ENCODE peak calls at places on chromosome 22, in five cellular contexts. H, F, S, W and A are unnamed samples.

GRCh38 chr22:39723899-39724351 is 153.4 kb downstream of the CACNA1I start:
- DNase-seq in S (no peak), H (no peak), F (no peak), W (no peak), A (peak; percentile 31)

GRCh38 chr22:38751422-38752346 is 4.1 kb downstream of the SUN2 start:
- DNase-seq in F (no peak), H (no peak), W (no peak), S (peak; percentile 58), A (peak; percentile 84)

GRCh38 chr22:38239101-38239761 is 33.6 kb downstream of the TMEM184B start:
- DNase-seq in H (no peak), F (no peak), W (no peak), S (no peak), A (peak; percentile 91)

GRCh38 chr22:50171319-50171964 is 911 bp downstream of the PANX2 start:
- DNase-seq in S (no peak), W (no peak), F (no peak), H (no peak), A (no peak)

GRCh38 chr22:17247832-17248231 is 28.6 kb upstream of the ADA2 start:
- DNase-seq in W (no peak), S (no peak), H (no peak), F (no peak), A (no peak)

GRCh38 chr22:30474683-30475424 is 3.0 kb upstream of the SEC14L3 start:
- DNase-seq in W (peak; percentile 31), F (no peak), S (no peak), H (peak; percentile 54), A (no peak)

GRCh38 chr22:29157759-29158535 is 47.7 kb upstream of the EMID1 start:
- DNase-seq in H (no peak), W (peak; percentile 45), F (no peak), S (no peak), A (no peak)

GRCh38 chr22:28884754-28885375 is 1.5 kb downstream of the ZNRF3 start:
- DNase-seq in H (no peak), F (no peak), W (no peak), S (no peak), A (peak; percentile 19)

GRCh38 chr22:41873391-41873790 is 40.5 kb downstream of the SREBF2 start:
- DNase-seq in H (no peak), F (no peak), S (no peak), W (no peak), A (no peak)

GRCh38 chr22:39316440-39317083 is 2.9 kb downstream of the RPL3 start:
- DNase-seq in W (peak; percentile 52), F (peak; percentile 77), H (peak; percentile 55), S (peak; percentile 70), A (peak; percentile 93)

GRCh38 chr22:27416553-27417427 is 384.8 kb downstream of the MN1 start:
- DNase-seq in W (peak; percentile 78), H (no peak), F (no peak), S (no peak), A (peak; percentile 90)

GRCh38 chr22:21650823-21651520 is 8.9 kb downstream of the SDF2L1 start:
- DNase-seq in H (no peak), S (no peak), W (no peak), F (no peak), A (no peak)